ENCODE peak calls at places on chromosome 9, in four cellular contexts. V, W, K and A are unnamed samples.
A peak's percentile ranks its signal among the peaks of the same experiment; 100 is the strongest.

GRCh38 chr9:75186767-75187380 is 98.6 kb downstream of the OSTF1 start:
- DNase-seq in V (no peak), W (peak; percentile 53), K (no peak), A (no peak)

GRCh38 chr9:21031091-21031817 is at the start of gene HACD4:
- DNase-seq in V (peak; percentile 31), W (peak; percentile 83), K (peak; percentile 59), A (peak; percentile 58)

GRCh38 chr9:70746316-70746715 is 331.9 kb upstream of the KLF9 start:
- DNase-seq in V (no peak), W (no peak), K (no peak), A (no peak)

GRCh38 chr9:121954477-121955175 is 138.5 kb downstream of the TTLL11 start:
- DNase-seq in V (no peak), W (peak; percentile 64), K (no peak), A (no peak)

GRCh38 chr9:116464987-116465571 is 222.0 kb upstream of the TRIM32 start:
- DNase-seq in V (no peak), W (no peak), K (no peak), A (no peak)

GRCh38 chr9:4137234-4137633 is 162.6 kb downstream of the GLIS3 start:
- DNase-seq in V (no peak), W (peak; percentile 95), K (no peak), A (no peak)

GRCh38 chr9:107491081-107492053 is 1.8 kb upstream of the KLF4 start:
- DNase-seq in V (peak; percentile 13), W (peak; percentile 13), K (no peak), A (peak; percentile 53)

GRCh38 chr9:87157366-87158031 is 210.2 kb upstream of the GAS1 start:
- DNase-seq in V (peak; percentile 29), W (no peak), K (no peak), A (no peak)

GRCh38 chr9:109314011-109314531 is 6.8 kb downstream of the EPB41L4B start:
- DNase-seq in V (no peak), W (no peak), K (no peak), A (no peak)

GRCh38 chr9:100277166-100277979 is 75.4 kb downstream of the TEX10 start:
- DNase-seq in V (no peak), W (peak; percentile 74), K (no peak), A (no peak)

GRCh38 chr9:136241540-136241939 is 4.1 kb downstream of the QSOX2 start:
- DNase-seq in V (no peak), W (no peak), K (no peak), A (no peak)

GRCh38 chr9:136244116-136244775 is 1.4 kb downstream of the QSOX2 start:
- DNase-seq in V (no peak), W (peak; percentile 17), K (no peak), A (peak; percentile 79)

GRCh38 chr9:136243631-136244030 is 2.0 kb downstream of the QSOX2 start:
- DNase-seq in V (no peak), W (no peak), K (no peak), A (no peak)

GRCh38 chr9:136242248-136242647 is 3.4 kb downstream of the QSOX2 start:
- DNase-seq in V (no peak), W (no peak), K (no peak), A (no peak)

DNA sequence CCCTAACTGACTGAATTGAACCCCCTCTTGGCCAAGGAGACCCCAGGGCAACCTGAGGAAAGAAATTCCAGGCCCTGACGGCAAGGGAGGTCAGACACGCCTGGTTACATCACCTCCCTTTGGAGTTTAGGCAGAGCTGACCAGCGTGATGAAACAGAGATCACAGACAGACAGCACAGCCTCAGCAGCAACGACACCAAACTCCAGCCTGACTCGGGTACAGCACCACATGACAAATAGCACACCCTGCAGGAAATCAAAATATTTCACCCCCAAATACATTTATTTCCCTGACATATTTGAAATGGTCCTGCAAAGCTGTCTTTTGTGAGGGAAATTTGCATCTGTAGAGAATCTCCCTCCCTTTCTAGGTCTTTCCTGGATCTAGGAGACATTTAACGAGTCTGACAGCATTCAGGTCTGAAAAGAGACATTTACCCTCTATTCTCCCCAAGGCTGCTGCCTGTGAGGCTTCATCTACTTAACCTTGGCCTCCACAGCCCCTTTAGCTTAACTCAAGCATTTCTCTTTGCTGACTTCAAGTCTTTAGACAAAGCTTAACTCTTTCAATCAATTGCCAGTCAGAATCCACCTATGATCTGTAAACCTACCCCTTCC is 2.6 kb downstream of the QSOX2 start:
- DNase-seq in V (no peak), W (peak; percentile 34), K (no peak), A (no peak)
- TF ChIP-seq CTCF in V (no peak), W (no peak), K (no peak), A (no peak)

DNA sequence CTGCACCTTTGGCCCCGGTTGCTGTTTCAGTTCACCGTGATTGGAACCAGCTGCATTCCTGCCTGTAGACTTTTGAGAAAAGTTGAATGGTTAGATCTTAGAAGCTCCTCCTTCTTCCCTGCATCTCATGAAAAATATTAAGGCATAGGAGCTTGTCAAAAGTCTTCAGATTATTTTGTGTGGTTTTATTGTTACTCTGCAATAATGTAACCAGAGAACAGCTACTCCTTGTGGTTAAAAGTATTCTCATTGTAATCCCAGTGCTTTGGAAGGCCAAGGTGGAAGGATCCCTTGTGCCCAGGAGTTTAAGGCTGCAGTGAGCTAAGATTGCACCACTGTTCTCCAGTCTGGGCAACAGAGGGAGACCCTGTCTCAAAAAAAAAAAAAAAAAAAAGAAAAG is 3.3 kb upstream of the SLC2A8 start:
- DNase-seq in V (no peak), W (peak; percentile 52), K (no peak), A (no peak)
- TF ChIP-seq CTCF in V (no peak), W (no peak), K (no peak), A (no peak)

DNA sequence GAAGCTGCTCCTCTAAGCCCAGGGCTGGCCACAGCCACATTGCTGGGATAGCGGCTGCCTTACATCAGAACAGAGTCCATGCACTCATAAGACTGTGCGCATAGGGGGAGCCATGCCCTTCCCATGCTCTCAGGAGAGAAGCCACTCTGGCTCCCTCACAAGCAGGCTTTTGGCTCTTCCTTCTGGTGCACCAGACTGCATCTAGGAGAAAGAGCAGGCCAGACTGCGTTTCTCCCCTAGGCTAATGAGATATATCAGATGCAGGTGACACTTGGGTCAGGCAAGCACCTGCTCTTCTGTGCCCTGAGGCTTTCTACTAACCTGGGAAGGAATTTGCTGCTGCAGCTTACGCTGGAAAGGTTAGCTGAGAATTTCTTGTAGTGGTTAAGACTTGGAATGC is 43.2 kb upstream of the BRINP1 start:
- DNase-seq in V (no peak), W (no peak), K (no peak), A (no peak)
- TF ChIP-seq CTCF in V (no peak), W (no peak), K (no peak), A (no peak)

GRCh38 chr9:114406441-114406840 is 18.7 kb upstream of the AKNA start:
- DNase-seq in V (no peak), W (no peak), K (no peak), A (no peak)

GRCh38 chr9:114407889-114408288 is 20.1 kb upstream of the AKNA start:
- DNase-seq in V (no peak), W (no peak), K (no peak), A (no peak)

GRCh38 chr9:114404531-114404930 is 16.7 kb upstream of the AKNA start:
- DNase-seq in V (no peak), W (no peak), K (no peak), A (no peak)

GRCh38 chr9:114403153-114403756 is 15.5 kb upstream of the AKNA start:
- DNase-seq in V (no peak), W (no peak), K (no peak), A (no peak)

GRCh38 chr9:114405294-114406034 is 17.7 kb upstream of the AKNA start:
- DNase-seq in V (peak; percentile 73), W (peak; percentile 91), K (peak; percentile 62), A (peak; percentile 93)
- TF ChIP-seq CTCF in V (peak; percentile 82), W (peak; percentile 87), K (peak; percentile 29), A (peak; percentile 84)

GRCh38 chr9:124553738-124554137 is 46.5 kb upstream of the NR5A1 start:
- DNase-seq in V (no peak), W (peak; percentile 51), K (no peak), A (no peak)

GRCh38 chr9:124555043-124555442 is 47.8 kb upstream of the NR5A1 start:
- DNase-seq in V (no peak), W (no peak), K (no peak), A (no peak)

GRCh38 chr9:124559871-124560270 is 52.7 kb upstream of the NR5A1 start:
- DNase-seq in V (peak; percentile 16), W (peak; percentile 65), K (no peak), A (no peak)

GRCh38 chr9:124558777-124559470 is 51.7 kb upstream of the NR5A1 start:
- DNase-seq in V (no peak), W (no peak), K (no peak), A (no peak)

DNA sequence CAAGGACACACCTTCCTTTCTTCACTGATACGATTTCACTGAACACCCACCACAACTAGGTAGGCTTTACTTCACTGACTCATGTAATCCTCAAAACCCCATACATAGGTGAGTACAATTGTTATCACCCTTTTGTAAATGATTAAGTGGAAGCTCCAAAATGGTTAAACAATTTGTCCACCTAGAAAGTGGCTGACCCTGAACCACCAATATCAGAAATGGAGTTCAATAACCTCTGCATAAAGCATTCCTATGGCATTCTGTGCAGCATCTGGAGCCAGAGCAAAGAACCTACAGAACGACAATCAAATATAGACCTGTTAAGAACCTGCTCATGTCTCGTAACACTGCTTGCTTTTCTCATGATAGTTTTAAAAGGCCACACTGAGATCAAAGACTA is 50.7 kb upstream of the NR5A1 start:
- DNase-seq in V (no peak), W (no peak), K (no peak), A (no peak)
- TF ChIP-seq CTCF in V (no peak), W (no peak), K (no peak), A (no peak)